ENCODE peak calls at places on chromosomes 5 and 9, in six cellular contexts. One of them, this sample, is unnamed.

GRCh38 chr5:9149988-9150387 is 395.9 kb downstream of the SEMA5A start:
- DNase-seq in stimulated activated CD4-positive, alpha-beta T cell treated with anti-CD3 and anti-CD28 coated beads, Interleukin-1b, Interleukin-23, amount 100 ng/mL, for 4 hours: no peak
- DNase-seq in NCI-H524: no peak
- DNase-seq in GM23338: no peak
- DNase-seq in fibroblast of the aortic adventitia: peak
- DNase-seq in activated naive CD4-positive, alpha-beta T cell treated with Interleukin-2 at 50 U/mL for 16 hours: no peak
- DNase-seq in this sample: no peak

GRCh38 chr9:107174441-107174840 is 108.6 kb upstream of the RAD23B start:
- DNase-seq in stimulated activated CD4-positive, alpha-beta T cell treated with anti-CD3 and anti-CD28 coated beads, Interleukin-1b, Interleukin-23, amount 100 ng/mL, for 4 hours: no peak
- DNase-seq in activated naive CD4-positive, alpha-beta T cell treated with Interleukin-2 at 50 U/mL for 16 hours: no peak
- DNase-seq in fibroblast of the aortic adventitia: no peak
- DNase-seq in NCI-H524: no peak
- DNase-seq in GM23338: no peak
- DNase-seq in this sample: no peak

GRCh38 chr5:76718381-76718832 is 2.5 kb downstream of the F2R start:
- DNase-seq in fibroblast of the aortic adventitia: no peak
- DNase-seq in activated naive CD4-positive, alpha-beta T cell treated with Interleukin-2 at 50 U/mL for 16 hours: no peak
- DNase-seq in NCI-H524: no peak
- DNase-seq in stimulated activated CD4-positive, alpha-beta T cell treated with anti-CD3 and anti-CD28 coated beads, Interleukin-1b, Interleukin-23, amount 100 ng/mL, for 4 hours: no peak
- DNase-seq in GM23338: no peak
- DNase-seq in this sample: no peak

GRCh38 chr5:120823316-120823715 is 359.2 kb downstream of the PRR16 start:
- DNase-seq in stimulated activated CD4-positive, alpha-beta T cell treated with anti-CD3 and anti-CD28 coated beads, Interleukin-1b, Interleukin-23, amount 100 ng/mL, for 4 hours: no peak
- DNase-seq in NCI-H524: peak
- DNase-seq in activated naive CD4-positive, alpha-beta T cell treated with Interleukin-2 at 50 U/mL for 16 hours: no peak
- DNase-seq in fibroblast of the aortic adventitia: no peak
- DNase-seq in GM23338: no peak
- DNase-seq in this sample: no peak

GRCh38 chr9:121721770-121722169 is 70.3 kb downstream of the DAB2IP start:
- DNase-seq in stimulated activated CD4-positive, alpha-beta T cell treated with anti-CD3 and anti-CD28 coated beads, Interleukin-1b, Interleukin-23, amount 100 ng/mL, for 4 hours: no peak
- DNase-seq in NCI-H524: no peak
- DNase-seq in fibroblast of the aortic adventitia: peak
- DNase-seq in GM23338: no peak
- DNase-seq in activated naive CD4-positive, alpha-beta T cell treated with Interleukin-2 at 50 U/mL for 16 hours: no peak
- DNase-seq in this sample: no peak

GRCh38 chr5:5784114-5784513 is 361.6 kb downstream of the ICE1 start:
- DNase-seq in activated naive CD4-positive, alpha-beta T cell treated with Interleukin-2 at 50 U/mL for 16 hours: no peak
- DNase-seq in fibroblast of the aortic adventitia: no peak
- DNase-seq in stimulated activated CD4-positive, alpha-beta T cell treated with anti-CD3 and anti-CD28 coated beads, Interleukin-1b, Interleukin-23, amount 100 ng/mL, for 4 hours: no peak
- DNase-seq in GM23338: no peak
- DNase-seq in NCI-H524: no peak
- DNase-seq in this sample: no peak

GRCh38 chr9:88477300-88477751 is 57.7 kb upstream of the NXNL2 start:
- DNase-seq in NCI-H524: no peak
- DNase-seq in GM23338: no peak
- DNase-seq in stimulated activated CD4-positive, alpha-beta T cell treated with anti-CD3 and anti-CD28 coated beads, Interleukin-1b, Interleukin-23, amount 100 ng/mL, for 4 hours: no peak
- DNase-seq in activated naive CD4-positive, alpha-beta T cell treated with Interleukin-2 at 50 U/mL for 16 hours: no peak
- DNase-seq in fibroblast of the aortic adventitia: peak
- DNase-seq in this sample: no peak

GRCh38 chr9:31290731-31291130 is 1093.7 kb upstream of the ACO1 start:
- DNase-seq in fibroblast of the aortic adventitia: no peak
- DNase-seq in GM23338: no peak
- DNase-seq in NCI-H524: no peak
- DNase-seq in stimulated activated CD4-positive, alpha-beta T cell treated with anti-CD3 and anti-CD28 coated beads, Interleukin-1b, Interleukin-23, amount 100 ng/mL, for 4 hours: no peak
- DNase-seq in activated naive CD4-positive, alpha-beta T cell treated with Interleukin-2 at 50 U/mL for 16 hours: no peak
- DNase-seq in this sample: no peak

GRCh38 chr9:110133608-110134214 is 74.2 kb downstream of the C9orf152 start:
- DNase-seq in NCI-H524: no peak
- DNase-seq in fibroblast of the aortic adventitia: peak
- DNase-seq in activated naive CD4-positive, alpha-beta T cell treated with Interleukin-2 at 50 U/mL for 16 hours: no peak
- DNase-seq in stimulated activated CD4-positive, alpha-beta T cell treated with anti-CD3 and anti-CD28 coated beads, Interleukin-1b, Interleukin-23, amount 100 ng/mL, for 4 hours: no peak
- DNase-seq in GM23338: no peak
- DNase-seq in this sample: no peak

GRCh38 chr5:83026930-83027687 is 50.1 kb downstream of the TMEM167A start:
- DNase-seq in NCI-H524: no peak
- DNase-seq in activated naive CD4-positive, alpha-beta T cell treated with Interleukin-2 at 50 U/mL for 16 hours: no peak
- DNase-seq in stimulated activated CD4-positive, alpha-beta T cell treated with anti-CD3 and anti-CD28 coated beads, Interleukin-1b, Interleukin-23, amount 100 ng/mL, for 4 hours: no peak
- DNase-seq in fibroblast of the aortic adventitia: no peak
- DNase-seq in GM23338: peak
- DNase-seq in this sample: no peak

GRCh38 chr5:76715484-76715733 is 517 bp upstream of the F2R start:
- DNase-seq in NCI-H524: no peak
- DNase-seq in stimulated activated CD4-positive, alpha-beta T cell treated with anti-CD3 and anti-CD28 coated beads, Interleukin-1b, Interleukin-23, amount 100 ng/mL, for 4 hours: no peak
- DNase-seq in activated naive CD4-positive, alpha-beta T cell treated with Interleukin-2 at 50 U/mL for 16 hours: no peak
- DNase-seq in GM23338: no peak
- DNase-seq in fibroblast of the aortic adventitia: no peak
- DNase-seq in this sample: no peak

GRCh38 chr5:67493676-67494075 is 297.1 kb upstream of the CD180 start:
- DNase-seq in activated naive CD4-positive, alpha-beta T cell treated with Interleukin-2 at 50 U/mL for 16 hours: no peak
- DNase-seq in stimulated activated CD4-positive, alpha-beta T cell treated with anti-CD3 and anti-CD28 coated beads, Interleukin-1b, Interleukin-23, amount 100 ng/mL, for 4 hours: no peak
- DNase-seq in fibroblast of the aortic adventitia: peak
- DNase-seq in GM23338: peak
- DNase-seq in NCI-H524: peak
- DNase-seq in this sample: no peak

GRCh38 chr5:56503929-56504328 is 270.8 kb upstream of the ANKRD55 start:
- DNase-seq in fibroblast of the aortic adventitia: no peak
- DNase-seq in stimulated activated CD4-positive, alpha-beta T cell treated with anti-CD3 and anti-CD28 coated beads, Interleukin-1b, Interleukin-23, amount 100 ng/mL, for 4 hours: no peak
- DNase-seq in activated naive CD4-positive, alpha-beta T cell treated with Interleukin-2 at 50 U/mL for 16 hours: no peak
- DNase-seq in NCI-H524: no peak
- DNase-seq in GM23338: no peak
- DNase-seq in this sample: no peak

GRCh38 chr9:34451545-34451944 is 6.8 kb downstream of the FAM219A start:
- DNase-seq in activated naive CD4-positive, alpha-beta T cell treated with Interleukin-2 at 50 U/mL for 16 hours: no peak
- DNase-seq in stimulated activated CD4-positive, alpha-beta T cell treated with anti-CD3 and anti-CD28 coated beads, Interleukin-1b, Interleukin-23, amount 100 ng/mL, for 4 hours: no peak
- DNase-seq in GM23338: no peak
- DNase-seq in fibroblast of the aortic adventitia: no peak
- DNase-seq in NCI-H524: no peak
- DNase-seq in this sample: no peak

GRCh38 chr5:98108497-98108896 is 665.0 kb upstream of the RGMB start:
- DNase-seq in activated naive CD4-positive, alpha-beta T cell treated with Interleukin-2 at 50 U/mL for 16 hours: no peak
- DNase-seq in GM23338: no peak
- DNase-seq in NCI-H524: no peak
- DNase-seq in fibroblast of the aortic adventitia: peak
- DNase-seq in stimulated activated CD4-positive, alpha-beta T cell treated with anti-CD3 and anti-CD28 coated beads, Interleukin-1b, Interleukin-23, amount 100 ng/mL, for 4 hours: no peak
- DNase-seq in this sample: no peak

GRCh38 chr9:36187414-36187813 is 3.3 kb upstream of the CLTA start:
- DNase-seq in GM23338: no peak
- DNase-seq in NCI-H524: no peak
- DNase-seq in stimulated activated CD4-positive, alpha-beta T cell treated with anti-CD3 and anti-CD28 coated beads, Interleukin-1b, Interleukin-23, amount 100 ng/mL, for 4 hours: no peak
- DNase-seq in fibroblast of the aortic adventitia: peak
- DNase-seq in activated naive CD4-positive, alpha-beta T cell treated with Interleukin-2 at 50 U/mL for 16 hours: no peak
- DNase-seq in this sample: no peak